ENCODE peak calls at places on chromosomes 1 and 21, in eight cellular contexts. C is endodermal cell, K is dorsolateral prefrontal cortex, A is AG10803, G is IMR-90, S is fibroblast of mammary gland, Z is neural progenitor cell, Y is K562. T is an unnamed sample.

GRCh38 chr1:37557402-37557801 is 662 bp downstream of the DNALI1 start:
- DNase-seq in C (no peak), K (no peak), A (no peak), G (no peak), S (no peak), Z (no peak), Y (no peak), T (no peak)

GRCh38 chr1:208007938-208008342 is 97.0 kb upstream of the CD34 start:
- DNase-seq in C (no peak), K (no peak), A (peak), G (peak), S (peak), Z (no peak), Y (no peak), T (no peak)

GRCh38 chr1:167713330-167714081 is 8.3 kb upstream of the MPZL1 start:
- DNase-seq in C (peak), K (no peak), A (no peak), G (peak), S (no peak), Z (peak), Y (peak), T (no peak)

GRCh38 chr1:31476891-31477846 is 64.2 kb downstream of the SERINC2 start:
- DNase-seq in C (no peak), K (no peak), A (no peak), G (no peak), S (peak), Z (no peak), Y (no peak), T (peak)

GRCh38 chr1:209835782-209836298 is 8.1 kb downstream of the UTP25 start:
- DNase-seq in C (no peak), K (no peak), A (peak), G (peak), S (peak), Z (no peak), Y (no peak), T (no peak)

GRCh38 chr1:66283583-66284041 is 250.3 kb upstream of the SGIP1 start:
- DNase-seq in C (no peak), K (no peak), A (peak), G (peak), S (peak), Z (no peak), Y (no peak), T (no peak)

GRCh38 chr1:155941845-155942507 is 538 bp downstream of the RXFP4 start:
- DNase-seq in C (no peak), K (no peak), A (no peak), G (no peak), S (no peak), Z (no peak), Y (no peak), T (no peak)

GRCh38 chr1:28642056-28642846 is 616 bp downstream of the TAF12 start:
- DNase-seq in C (no peak), K (no peak), A (no peak), G (peak), S (peak), Z (no peak), Y (peak), T (no peak)

GRCh38 chr1:150582371-150582770 is 3.0 kb upstream of the MCL1 start:
- DNase-seq in C (no peak), K (no peak), A (peak), G (peak), S (no peak), Z (no peak), Y (no peak), T (no peak)

GRCh38 chr1:41751804-41752513 is 166.8 kb downstream of the HIVEP3 start:
- DNase-seq in C (no peak), K (no peak), A (peak), G (peak), S (peak), Z (no peak), Y (no peak), T (no peak)

GRCh38 chr1:99465176-99465900 is 180.6 kb upstream of the PALMD start:
- DNase-seq in C (no peak), K (no peak), A (peak), G (peak), S (peak), Z (no peak), Y (no peak), T (peak)

GRCh38 chr1:167672831-167673230 is 42.8 kb downstream of the RCSD1 start:
- DNase-seq in C (no peak), K (no peak), A (no peak), G (no peak), S (no peak), Z (no peak), Y (no peak), T (no peak)

GRCh38 chr21:45147473-45148315 is 73.3 kb downstream of the ADARB1 start:
- DNase-seq in C (no peak), K (no peak), A (no peak), G (no peak), S (no peak), Z (no peak), Y (peak), T (no peak)

GRCh38 chr1:18569811-18570545 is 60.7 kb upstream of the PAX7 start:
- DNase-seq in C (no peak), K (no peak), A (no peak), G (no peak), S (no peak), Z (no peak), Y (no peak), T (no peak)

GRCh38 chr1:110478241-110478640 is 27.3 kb downstream of the PROK1 start:
- DNase-seq in C (no peak), K (no peak), A (no peak), G (no peak), S (no peak), Z (no peak), Y (no peak), T (peak)

GRCh38 chr1:228921473-228921872 is 186.2 kb downstream of the RHOU start:
- DNase-seq in C (no peak), K (no peak), A (no peak), G (no peak), S (no peak), Z (no peak), Y (no peak), T (no peak)

GRCh38 chr1:39653546-39654031 is 14.1 kb upstream of the HEYL start:
- DNase-seq in C (peak), K (peak), A (peak), G (peak), S (peak), Z (peak), Y (peak), T (peak)

GRCh38 chr1:40592107-40592773 is 60.8 kb downstream of the ZNF684 start:
- DNase-seq in C (peak), K (no peak), A (peak), G (peak), S (peak), Z (peak), Y (peak), T (no peak)

GRCh38 chr1:74858136-74858535 is 125.2 kb downstream of the TYW3 start:
- DNase-seq in C (no peak), K (no peak), A (no peak), G (no peak), S (no peak), Z (no peak), Y (no peak), T (no peak)

GRCh38 chr1:48616710-48617109 is 144.7 kb upstream of the SPATA6 start:
- DNase-seq in C (no peak), K (no peak), A (no peak), G (no peak), S (no peak), Z (no peak), Y (no peak), T (no peak)

GRCh38 chr1:88560614-88561013 is 123.5 kb upstream of the PKN2 start:
- DNase-seq in C (no peak), K (no peak), A (no peak), G (no peak), S (no peak), Z (no peak), Y (no peak), T (no peak)

GRCh38 chr1:18118078-18118477 is 10.5 kb downstream of the IGSF21 start:
- DNase-seq in C (no peak), K (no peak), A (no peak), G (no peak), S (no peak), Z (peak), Y (no peak), T (no peak)

GRCh38 chr1:193516755-193517388 is 330.5 kb upstream of the B3GALT2 start:
- DNase-seq in C (no peak), K (no peak), A (no peak), G (no peak), S (no peak), Z (no peak), Y (no peak), T (no peak)

GRCh38 chr1:48898894-48899293 is 122.2 kb upstream of the BEND5 start:
- DNase-seq in C (no peak), K (no peak), A (no peak), G (no peak), S (no peak), Z (no peak), Y (no peak), T (no peak)

GRCh38 chr1:170624141-170624540 is 39.8 kb upstream of the PRRX1 start:
- DNase-seq in C (no peak), K (no peak), A (no peak), G (no peak), S (no peak), Z (no peak), Y (no peak), T (no peak)
- H3K4me3 ChIP-seq in C (no peak), K (no peak), A (no peak), G (no peak), S (no peak), Z (no peak), Y (no peak), T (no peak)

GRCh38 chr21:29943885-29944284 is 4.1 kb upstream of the GRIK1 start:
- DNase-seq in C (peak), K (no peak), A (no peak), G (no peak), S (peak), Z (peak), Y (peak), T (peak)
- TF ChIP-seq CTCF in C (peak), K (no peak), A (no peak), G (no peak), S (peak), Z (peak), Y (peak), T (peak)

GRCh38 chr1:9652379-9653194 is 1.1 kb downstream of the PIK3CD start:
- DNase-seq in C (no peak), K (no peak), A (no peak), G (peak), S (no peak), Z (no peak), Y (peak), T (no peak)

GRCh38 chr1:9653783-9654517 is 2.4 kb downstream of the PIK3CD start:
- DNase-seq in C (no peak), K (no peak), A (no peak), G (no peak), S (no peak), Z (no peak), Y (no peak), T (no peak)

GRCh38 chr1:9651220-9651564 is 339 bp upstream of the PIK3CD start:
- DNase-seq in C (no peak), K (no peak), A (no peak), G (no peak), S (no peak), Z (no peak), Y (no peak), T (no peak)

GRCh38 chr1:9653195-9653782 is 1.8 kb downstream of the PIK3CD start:
- DNase-seq in C (no peak), K (no peak), A (no peak), G (no peak), S (no peak), Z (no peak), Y (no peak), T (no peak)

GRCh38 chr1:9651565-9652378 is at the start of gene PIK3CD:
- DNase-seq in C (peak), K (no peak), A (peak), G (peak), S (peak), Z (peak), Y (peak), T (peak)
- H3K4me3 ChIP-seq in C (peak), K (peak), A (peak), G (peak), S (peak), Z (peak), Y (peak), T (peak)

DNA sequence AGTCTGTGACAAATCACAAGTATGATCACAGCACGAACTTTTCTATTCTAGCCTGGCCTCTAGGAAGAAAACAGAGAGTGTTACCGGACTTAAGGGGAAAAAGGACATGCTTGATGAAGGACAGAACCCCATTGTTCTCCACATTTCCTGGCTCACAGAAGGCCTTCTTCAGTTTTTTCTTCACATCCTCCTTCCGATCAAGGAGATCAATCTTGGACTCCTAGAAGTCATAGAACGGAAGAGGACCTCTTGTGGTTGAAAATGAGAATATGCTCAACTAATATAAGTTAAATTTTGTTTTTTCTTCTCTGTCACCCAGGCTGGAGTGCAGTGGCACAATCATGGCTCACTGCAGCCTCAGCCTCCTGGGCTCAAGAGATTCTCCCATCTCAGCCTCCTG is 30.3 kb downstream of the YARS1 start:
- DNase-seq in C (no peak), K (no peak), A (peak), G (no peak), S (peak), Z (no peak), Y (no peak), T (no peak)
- TF ChIP-seq CTCF in C (peak), K (peak), A (peak), G (peak), S (peak), Z (peak), Y (no peak), T (no peak)

GRCh38 chr21:36499578-36500471 is 19.9 kb upstream of the CLDN14 start:
- DNase-seq in C (no peak), K (no peak), A (peak), G (no peak), S (peak), Z (no peak), Y (no peak), T (no peak)
- H3K4me3 ChIP-seq in C (no peak), K (no peak), A (no peak), G (no peak), S (no peak), Z (no peak), Y (no peak), T (no peak)

GRCh38 chr1:6393400-6394187 is at the start of gene ACOT7:
- DNase-seq in C (peak), K (peak), A (peak), G (peak), S (peak), Z (peak), Y (peak), T (peak)
- TF ChIP-seq CTCF in C (no peak), K (peak), A (peak), G (peak), S (peak), Z (no peak), Y (peak), T (no peak)

GRCh38 chr1:120179420-120180348 is 3.4 kb upstream of the SEC22B start:
- DNase-seq in C (peak), K (no peak), A (peak), G (peak), S (peak), Z (peak), Y (peak), T (peak)
- H3K4me3 ChIP-seq in C (no peak), K (peak), A (peak), G (peak), S (peak), Z (no peak), Y (no peak), T (no peak)

GRCh38 chr1:90494748-90495282 is 222.3 kb downstream of the BARHL2 start:
- DNase-seq in C (peak), K (no peak), A (no peak), G (no peak), S (no peak), Z (no peak), Y (no peak), T (no peak)
- TF ChIP-seq CTCF in C (no peak), K (no peak), A (no peak), G (no peak), S (no peak), Z (no peak), Y (no peak), T (no peak)

DNA sequence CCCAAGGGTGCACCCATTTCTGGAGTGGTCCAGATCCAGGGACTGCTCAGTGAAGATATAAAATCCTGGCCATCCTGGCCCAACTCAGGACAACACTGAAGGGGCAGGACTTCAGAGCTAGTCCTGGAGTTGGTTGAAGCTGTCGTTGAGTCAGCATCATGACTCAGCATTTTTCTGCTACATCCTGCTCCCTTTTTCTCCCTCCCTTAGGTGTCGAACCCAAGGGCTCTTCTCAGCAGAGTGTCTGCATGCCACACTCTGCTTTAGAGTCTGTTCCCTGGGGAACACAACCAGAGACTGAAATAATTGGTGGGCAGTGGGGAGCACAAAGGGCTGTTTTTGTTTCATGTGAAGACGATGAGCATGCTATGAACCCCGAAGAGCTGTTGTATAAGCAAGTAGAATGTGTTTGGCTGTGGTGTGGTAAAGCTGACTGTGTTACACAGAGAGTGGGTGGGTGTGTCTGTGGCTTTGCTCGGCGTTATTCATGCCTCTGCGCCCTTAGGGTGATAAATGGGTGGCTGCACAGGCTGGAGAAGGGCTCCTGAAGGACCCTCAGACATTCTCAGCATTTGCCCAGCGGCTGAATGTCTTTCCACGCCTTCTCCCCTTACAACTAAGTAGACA is 167.2 kb downstream of the CYYR1 start:
- DNase-seq in C (peak), K (no peak), A (peak), G (peak), S (peak), Z (peak), Y (peak), T (no peak)
- H3K4me3 ChIP-seq in C (no peak), K (no peak), A (peak), G (no peak), S (no peak), Z (no peak), Y (no peak), T (no peak)

T was measured in WERI-Rb-1.